ENCODE peak calls at places on chromosomes 7 and 10, in six cellular contexts. B is CD8-positive, alpha-beta T cell; O is T1000; K is Calu3; A is T-helper 9 cell; Z is activated CD8-positive, alpha-beta T cell treated with anti-CD3 and anti-CD28 coated beads, Interleukin-2, amount 10 ng/mL, durations not matched to agents 7 days and 5 days. C is an unnamed sample.

GRCh38 chr7:47953822-47954221 is 5.6 kb upstream of the PKD1L1 start:
- DNase-seq in B (no peak), O (no peak), K (no peak), A (no peak), Z (no peak), C (no peak)

GRCh38 chr10:24762966-24763623 is 39.4 kb upstream of the ARHGAP21 start:
- DNase-seq in B (no peak), O (no peak), K (peak; percentile 33), A (no peak), Z (no peak), C (no peak)

GRCh38 chr7:7416031-7416968 is 119.4 kb downstream of the COL28A1 start:
- DNase-seq in B (no peak), O (no peak), K (peak; percentile 83), A (no peak), Z (no peak), C (no peak)

GRCh38 chr10:68318331-68319059 is 13.4 kb upstream of the HNRNPH3 start:
- DNase-seq in B (no peak), O (no peak), K (no peak), A (no peak), Z (no peak), C (no peak)

GRCh38 chr7:75608451-75609122 is 116.5 kb downstream of the SPDYE5 start:
- DNase-seq in B (no peak), O (no peak), K (no peak), A (no peak), Z (no peak), C (no peak)

GRCh38 chr10:70683601-70684329 is 11.5 kb downstream of the ADAMTS14 start:
- DNase-seq in B (no peak), O (no peak), K (no peak), A (no peak), Z (no peak), C (no peak)

GRCh38 chr7:4873071-4873944 is 10.2 kb downstream of the RADIL start:
- DNase-seq in B (no peak), O (no peak), K (no peak), A (no peak), Z (no peak), C (no peak)

GRCh38 chr10:46550076-46550790 is 6.2 kb downstream of the GPRIN2 start:
- DNase-seq in B (no peak), O (no peak), K (peak; percentile 7), A (no peak), Z (peak; percentile 16), C (no peak)

GRCh38 chr10:109821672-109822071 is 101.6 kb downstream of the XPNPEP1 start:
- DNase-seq in B (no peak), O (no peak), K (no peak), A (no peak), Z (no peak), C (no peak)

GRCh38 chr7:116984917-116985316 is 31.6 kb downstream of the ST7 start:
- DNase-seq in B (no peak), O (no peak), K (no peak), A (no peak), Z (no peak), C (no peak)

GRCh38 chr7:101058355-101058754 is 26.9 kb upstream of the TRIM56 start:
- DNase-seq in B (no peak), O (peak; percentile 17), K (peak; percentile 20), A (peak; percentile 52), Z (peak; percentile 74), C (peak; percentile 31)

GRCh38 chr7:75878769-75879596 is at the start of gene RHBDD2:
- DNase-seq in B (peak; percentile 95), O (peak; percentile 90), K (peak; percentile 87), A (peak; percentile 94), Z (peak; percentile 97), C (peak; percentile 93)

GRCh38 chr10:17348111-17349008 is 106.0 kb downstream of the ST8SIA6 start:
- DNase-seq in B (no peak), O (peak; percentile 99), K (peak; percentile 36), A (no peak), Z (no peak), C (no peak)

GRCh38 chr7:133436014-133436428 is 183.1 kb downstream of the EXOC4 start:
- DNase-seq in B (no peak), O (no peak), K (no peak), A (no peak), Z (no peak), C (no peak)

GRCh38 chr10:118563373-118563890 is 32.0 kb downstream of the PRLHR start:
- DNase-seq in B (no peak), O (no peak), K (no peak), A (no peak), Z (no peak), C (no peak)

GRCh38 chr7:42915356-42915755 is 3.5 kb upstream of the C7orf25 start:
- DNase-seq in B (no peak), O (no peak), K (no peak), A (no peak), Z (no peak), C (no peak)

GRCh38 chr10:77043364-77043763 is 594.2 kb downstream of the KCNMA1 start:
- DNase-seq in B (no peak), O (no peak), K (no peak), A (no peak), Z (no peak), C (no peak)

GRCh38 chr10:33252794-33253203 is 81.7 kb downstream of the NRP1 start:
- DNase-seq in B (no peak), O (no peak), K (no peak), A (no peak), Z (no peak), C (no peak)

GRCh38 chr7:30329706-30330105 is 45.3 kb downstream of the ZNRF2 start:
- DNase-seq in B (no peak), O (no peak), K (no peak), A (no peak), Z (no peak), C (no peak)

GRCh38 chr7:100629117-100629711 is 12.1 kb downstream of the TFR2 start:
- DNase-seq in B (no peak), O (no peak), K (peak; percentile 38), A (no peak), Z (peak; percentile 32), C (no peak)

GRCh38 chr10:19945275-19945674 is 129.0 kb downstream of the PLXDC2 start:
- DNase-seq in B (no peak), O (no peak), K (no peak), A (no peak), Z (no peak), C (no peak)

GRCh38 chr10:69860290-69860689 is 58.6 kb downstream of the COL13A1 start:
- DNase-seq in B (no peak), O (no peak), K (no peak), A (no peak), Z (peak; percentile 27), C (no peak)

GRCh38 chr7:130150587-130150986 is 54.6 kb downstream of the TMEM209 start:
- DNase-seq in B (no peak), O (no peak), K (no peak), A (no peak), Z (peak; percentile 17), C (no peak)

GRCh38 chr7:44293561-44294324 is 31.7 kb downstream of the CAMK2B start:
- DNase-seq in B (no peak), O (no peak), K (no peak), A (no peak), Z (peak; percentile 9), C (no peak)

GRCh38 chr10:9786101-9786500 is 1231.6 kb upstream of the CELF2 start:
- DNase-seq in B (no peak), O (no peak), K (no peak), A (no peak), Z (no peak), C (no peak)

GRCh38 chr10:99292159-99292558 is 37.0 kb upstream of the CNNM1 start:
- DNase-seq in B (no peak), O (no peak), K (no peak), A (no peak), Z (no peak), C (no peak)

GRCh38 chr10:97479939-97480338 is 18.3 kb downstream of the MMS19 start:
- DNase-seq in B (no peak), O (no peak), K (no peak), A (no peak), Z (no peak), C (no peak)

GRCh38 chr7:75690121-75690523 is 48.6 kb downstream of the HIP1 start:
- DNase-seq in B (no peak), O (no peak), K (no peak), A (no peak), Z (no peak), C (no peak)

GRCh38 chr7:133669061-133669455 is 416.2 kb downstream of the EXOC4 start:
- DNase-seq in B (no peak), O (no peak), K (no peak), A (no peak), Z (no peak), C (no peak)

GRCh38 chr10:102341038-102341688 is 54.3 kb upstream of the NFKB2 start:
- DNase-seq in B (no peak), O (no peak), K (no peak), A (no peak), Z (no peak), C (no peak)

C was measured in effector CD4-positive, alpha-beta T cell.